ENCODE peak calls at places on chromosomes 16 and 17, in four cellular contexts. G is HT1080; W is CD8-positive, alpha-beta memory T cell; X is AG04449. D is an unnamed sample.

GRCh38 chr17:45429338-45430005 is 3.2 kb downstream of the ARHGAP27 start:
- DNase-seq in X (no peak), G (no peak), W (no peak), D (no peak)

GRCh38 chr16:3027983-3028715 is 4.3 kb downstream of the THOC6 start:
- DNase-seq in X (no peak), G (peak), W (peak), D (peak)

GRCh38 chr16:1245452-1246005 is 5.0 kb downstream of the TPSAB1 start:
- DNase-seq in W (no peak), X (no peak), G (no peak), D (no peak)

GRCh38 chr17:77530591-77530990 is 389.8 kb downstream of the SEC14L1 start:
- DNase-seq in G (no peak), X (no peak), W (no peak), D (no peak)

GRCh38 chr16:23434380-23434779 is 18.6 kb downstream of the COG7 start:
- DNase-seq in W (peak), G (peak), X (no peak), D (no peak)

GRCh38 chr17:60161598-60162330 is 12.0 kb downstream of the CA4 start:
- DNase-seq in W (no peak), X (no peak), G (no peak), D (no peak)

GRCh38 chr17:44043326-44043725 is 23.1 kb downstream of the LSM12 start:
- DNase-seq in W (no peak), G (no peak), X (no peak), D (no peak)

GRCh38 chr17:63364387-63364786 is 81.7 kb downstream of the CYB561 start:
- DNase-seq in X (no peak), W (no peak), G (no peak), D (no peak)

GRCh38 chr16:50475170-50475569 is 73.0 kb upstream of the NKD1 start:
- DNase-seq in G (no peak), X (no peak), W (no peak), D (no peak)

GRCh38 chr16:351804-352520 is 561 bp downstream of the AXIN1 start:
- DNase-seq in W (no peak), G (no peak), X (no peak), D (peak)

GRCh38 chr16:64403352-64403751 is 718.5 kb downstream of the CDH11 start:
- DNase-seq in W (no peak), X (no peak), G (no peak), D (no peak)

GRCh38 chr16:84144301-84144858 is 597 bp downstream of the HSDL1 start:
- DNase-seq in G (peak), X (no peak), W (peak), D (peak)

GRCh38 chr16:24538756-24539294 is 541 bp upstream of the RBBP6 start:
- DNase-seq in G (no peak), W (no peak), X (peak), D (peak)

GRCh38 chr16:89268987-89269735 is 51.7 kb downstream of the ZNF778 start:
- DNase-seq in G (no peak), X (no peak), W (no peak), D (no peak)

GRCh38 chr16:48462146-48462740 is 77.0 kb upstream of the SIAH1 start:
- DNase-seq in G (peak), X (no peak), W (no peak), D (no peak)

GRCh38 chr16:67504190-67505021 is 21.1 kb upstream of the AGRP start:
- DNase-seq in W (peak), X (no peak), G (peak), D (no peak)

GRCh38 chr17:79033741-79034501 is 10.0 kb downstream of the C1QTNF1 start:
- DNase-seq in W (no peak), X (no peak), G (no peak), D (no peak)

GRCh38 chr16:86631441-86631840 is 53.1 kb downstream of the FOXL1 start:
- DNase-seq in X (no peak), G (peak), W (no peak), D (no peak)

GRCh38 chr16:47721016-47721673 is 260.0 kb downstream of the PHKB start:
- DNase-seq in G (no peak), W (no peak), X (no peak), D (no peak)

GRCh38 chr17:3738562-3739295 is 15.0 kb downstream of the HASPIN start:
- DNase-seq in X (no peak), G (no peak), W (peak), D (peak)

GRCh38 chr17:60514500-60514899 is 11.5 kb downstream of the APPBP2 start:
- DNase-seq in X (no peak), W (no peak), G (no peak), D (no peak)

D was measured in effector CD4-positive, alpha-beta T cell.